ENCODE peak calls at places on chromosome 15, in ten cellular contexts. M is ovary, U is hepatocyte, H is upper lobe of right lung, O is cardiac fibroblast, Q is GM12865, D is mesothelial cell of epicardium, K is neural crest cell, A is H1, Y is Panc1. X is an unnamed sample.

GRCh38 chr15:43775411-43775965 is 1.3 kb downstream of the ELL3 start:
- DNase-seq in A (peak; percentile 66), Y (peak; percentile 54), D (no peak), M (peak; percentile 50), K (peak; percentile 14), H (peak; percentile 48), U (peak; percentile 85), Q (no peak), O (peak; percentile 58), X (no peak)

GRCh38 chr15:45641374-45641778 is 6.5 kb downstream of the SQOR start:
- DNase-seq in Y (no peak), Q (no peak), H (no peak), M (no peak), D (no peak), O (peak; percentile 97), U (peak; percentile 82), A (no peak), K (no peak), X (no peak)

GRCh38 chr15:45606841-45607240 is 19.7 kb downstream of the BLOC1S6 start:
- DNase-seq in A (no peak), H (no peak), K (no peak), Y (no peak), Q (no peak), O (no peak), D (no peak), M (no peak), U (no peak), X (no peak)

GRCh38 chr15:67543348-67543718 is 830 bp downstream of the MAP2K5 start:
- DNase-seq in Y (no peak), Q (peak; percentile 27), U (peak; percentile 19), H (no peak), O (peak; percentile 9), D (no peak), K (no peak), A (no peak), M (no peak), X (no peak)

GRCh38 chr15:38593523-38593922 is 28.9 kb upstream of the RASGRP1 start:
- DNase-seq in A (no peak), Q (no peak), D (no peak), U (no peak), Y (no peak), M (no peak), O (peak; percentile 34), H (no peak), K (no peak), X (no peak)

GRCh38 chr15:39887832-39888231 is 32.2 kb downstream of the GPR176 start:
- DNase-seq in K (no peak), A (no peak), O (peak; percentile 72), U (peak; percentile 61), Y (peak; percentile 15), M (no peak), D (no peak), H (no peak), Q (peak; percentile 18), X (no peak)

GRCh38 chr15:69410290-69410874 is 3.8 kb upstream of the KIF23 start:
- DNase-seq in D (no peak), A (no peak), H (no peak), K (no peak), O (peak; percentile 32), Q (peak; percentile 40), M (no peak), Y (no peak), U (no peak), X (no peak)

GRCh38 chr15:73982251-73982962 is 9.7 kb downstream of the STOML1 start:
- DNase-seq in H (peak; percentile 91), M (peak; percentile 71), A (no peak), U (peak; percentile 82), Q (peak; percentile 48), D (no peak), K (no peak), O (peak; percentile 95), Y (no peak), X (no peak)

GRCh38 chr15:51223771-51224229 is 114.6 kb downstream of the CYP19A1 start:
- DNase-seq in K (no peak), D (no peak), H (no peak), Y (peak; percentile 25), O (peak; percentile 92), A (no peak), Q (peak; percentile 25), M (no peak), U (no peak), X (no peak)

GRCh38 chr15:68054658-68055223 is 626 bp downstream of the PIAS1 start:
- DNase-seq in Q (peak; percentile 58), A (peak; percentile 86), U (peak; percentile 85), K (peak; percentile 71), M (peak; percentile 66), H (peak; percentile 87), O (peak; percentile 9), D (peak; percentile 56), Y (no peak), X (peak; percentile 42)

GRCh38 chr15:60255390-60255789 is 142.4 kb downstream of the ANXA2 start:
- DNase-seq in H (no peak), K (no peak), Y (peak; percentile 96), M (no peak), O (peak; percentile 17), A (no peak), D (no peak), U (peak; percentile 69), Q (peak; percentile 68), X (peak; percentile 49)

GRCh38 chr15:88624156-88624970 is 3.2 kb downstream of the AEN start:
- DNase-seq in Y (no peak), U (peak; percentile 50), D (no peak), Q (peak; percentile 75), O (peak; percentile 52), H (peak; percentile 40), A (no peak), K (no peak), M (peak; percentile 44), X (peak; percentile 68)
- TF ChIP-seq CTCF in Y (no peak), U (peak; percentile 56), D (no peak), Q (peak; percentile 54), O (peak; percentile 36), H (peak; percentile 52), A (no peak), K (peak; percentile 58), M (peak; percentile 16), X (peak; percentile 52)

GRCh38 chr15:85314139-85314538 is 66.3 kb upstream of the AKAP13 start:
- DNase-seq in K (no peak), Q (no peak), A (peak; percentile 19), O (no peak), Y (no peak), H (no peak), M (no peak), U (no peak), D (no peak), X (no peak)

GRCh38 chr15:85314653-85315052 is 65.8 kb upstream of the AKAP13 start:
- DNase-seq in Q (no peak), D (no peak), Y (no peak), M (no peak), H (no peak), K (no peak), A (no peak), U (no peak), O (no peak), X (no peak)

GRCh38 chr15:85316244-85316934 is 64.0 kb upstream of the AKAP13 start:
- DNase-seq in O (peak; percentile 28), K (no peak), Q (peak; percentile 50), Y (no peak), U (peak; percentile 59), H (no peak), M (no peak), D (no peak), A (peak; percentile 22), X (no peak)

GRCh38 chr15:85318732-85319076 is 61.7 kb upstream of the AKAP13 start:
- DNase-seq in H (no peak), Y (no peak), A (no peak), U (no peak), K (no peak), M (no peak), Q (no peak), O (no peak), D (no peak), X (no peak)

GRCh38 chr15:85318048-85318731 is 62.2 kb upstream of the AKAP13 start:
- DNase-seq in O (peak; percentile 94), K (no peak), D (no peak), H (no peak), M (no peak), A (peak; percentile 13), U (peak; percentile 38), Y (no peak), Q (peak; percentile 91), X (peak; percentile 63)
- TF ChIP-seq CTCF in O (no peak), K (peak; percentile 35), D (no peak), H (no peak), M (no peak), A (no peak), U (no peak), Y (peak; percentile 33), Q (peak; percentile 16), X (no peak)

DNA sequence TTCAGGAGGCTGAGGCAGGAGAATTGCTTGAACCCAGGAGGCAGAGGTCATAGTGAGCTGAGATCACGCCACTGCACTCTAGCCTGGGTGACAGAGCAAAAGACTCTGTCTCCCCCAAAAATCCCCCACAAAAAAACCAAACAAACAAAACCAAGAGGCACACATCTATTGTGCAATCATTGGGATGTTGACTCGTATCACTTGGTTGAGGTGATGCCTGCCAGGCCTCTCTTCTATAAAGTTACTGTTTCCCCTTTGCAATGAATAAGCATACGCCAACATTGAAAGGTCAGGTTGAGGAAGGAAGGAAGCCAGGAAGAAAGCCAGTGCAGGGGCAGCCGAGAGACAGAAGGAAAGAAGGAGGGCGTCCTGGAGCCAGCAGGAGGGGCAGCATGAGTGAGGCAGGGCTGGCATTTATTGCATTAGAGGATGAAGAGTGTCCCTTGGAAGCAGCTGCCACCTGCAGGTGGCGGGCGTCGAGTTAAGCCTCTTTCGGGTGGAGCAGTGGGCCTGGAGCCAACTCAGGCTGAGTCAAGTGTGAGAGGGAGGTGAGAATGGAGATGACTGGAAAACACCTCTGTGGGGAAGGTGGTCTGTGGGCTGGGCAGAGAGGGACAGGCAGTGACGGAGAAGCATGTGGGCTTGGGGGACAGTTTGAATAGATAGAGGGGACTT is 8.3 kb upstream of the CSPG4 start:
- DNase-seq in H (peak; percentile 80), K (no peak), A (no peak), M (no peak), Q (peak; percentile 57), Y (no peak), D (no peak), U (peak; percentile 61), O (peak; percentile 35), X (peak; percentile 69)
- TF ChIP-seq CTCF in H (peak; percentile 21), K (peak; percentile 41), A (peak; percentile 72), M (no peak), Q (peak; percentile 37), Y (peak; percentile 62), D (no peak), U (peak; percentile 12), O (no peak), X (peak; percentile 37)

DNA sequence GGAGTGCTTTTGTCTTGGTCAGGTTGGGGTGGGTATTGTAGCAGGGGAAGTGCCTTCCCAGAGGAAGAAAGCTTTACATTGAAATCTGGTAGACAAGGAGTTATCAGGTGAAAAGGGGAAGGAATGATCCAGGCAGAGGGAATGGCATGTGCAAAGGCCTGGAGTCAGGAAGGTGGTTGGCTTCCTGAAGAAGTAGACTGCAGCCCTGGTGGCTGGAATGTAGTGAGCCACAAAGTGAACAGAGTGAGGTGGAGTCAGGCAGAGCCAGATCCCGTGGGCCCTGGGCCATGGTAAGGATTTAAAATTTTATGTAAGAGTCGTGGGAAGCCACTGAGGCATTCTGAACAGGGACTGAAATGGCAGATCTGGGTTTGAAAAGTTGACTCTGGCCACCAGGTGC is 58.3 kb downstream of the RAB11A start:
- DNase-seq in O (no peak), D (no peak), Q (no peak), Y (no peak), M (no peak), H (no peak), K (no peak), A (no peak), U (no peak), X (no peak)
- TF ChIP-seq CTCF in O (peak; percentile 29), D (no peak), Q (no peak), Y (peak; percentile 38), M (no peak), H (no peak), K (no peak), A (peak; percentile 20), U (peak; percentile 5), X (no peak)